ENCODE peak calls at places on chromosomes 2 and 18, in four cellular contexts. Y is IMR-90, R is heart left ventricle, Q is HepG2. U is an unnamed sample.

GRCh38 chr2:62631160-62632085 is 74.1 kb upstream of the EHBP1 start:
- DNase-seq in Y (no peak), R (no peak), Q (peak; percentile 67), U (no peak)

GRCh38 chr2:39737661-39738060 is 41.4 kb downstream of the THUMPD2 start:
- DNase-seq in Y (peak; percentile 93), R (no peak), Q (no peak), U (no peak)

GRCh38 chr2:109353806-109354745 is 225.1 kb downstream of the SH3RF3 start:
- DNase-seq in Y (no peak), R (no peak), Q (no peak), U (no peak)

GRCh38 chr2:190407662-190408537 is at the start of gene MFSD6:
- DNase-seq in Y (no peak), R (peak; percentile 63), Q (no peak), U (peak; percentile 10)

GRCh38 chr2:3620834-3621233 is 25.9 kb downstream of the COLEC11 start:
- DNase-seq in Y (peak; percentile 24), R (no peak), Q (peak; percentile 92), U (no peak)

GRCh38 chr2:33298233-33298632 is 178.2 kb upstream of the RASGRP3 start:
- DNase-seq in Y (peak; percentile 79), R (no peak), Q (no peak), U (no peak)

GRCh38 chr2:217854684-217855083 is 148.1 kb downstream of the TNS1 start:
- DNase-seq in Y (no peak), R (no peak), Q (no peak), U (no peak)

GRCh38 chr2:219561179-219562048 is 9.9 kb downstream of the OBSL1 start:
- DNase-seq in Y (no peak), R (no peak), Q (peak; percentile 60), U (no peak)

GRCh38 chr2:220891405-220891804 is 680.7 kb downstream of the EPHA4 start:
- DNase-seq in Y (peak; percentile 91), R (no peak), Q (no peak), U (no peak)

GRCh38 chr2:8525582-8526402 is 156.1 kb upstream of the ID2 start:
- DNase-seq in Y (peak; percentile 12), R (peak; percentile 91), Q (peak; percentile 92), U (peak; percentile 45)

GRCh38 chr18:45402485-45403056 is 212.7 kb upstream of the SLC14A2 start:
- DNase-seq in Y (peak; percentile 31), R (no peak), Q (no peak), U (no peak)

GRCh38 chr2:61091485-61091884 is 25.8 kb downstream of the SANBR start:
- DNase-seq in Y (no peak), R (no peak), Q (no peak), U (no peak)

GRCh38 chr2:56014075-56014730 is 90.6 kb upstream of the EFEMP1 start:
- DNase-seq in Y (no peak), R (no peak), Q (no peak), U (no peak)

GRCh38 chr2:235530735-235531134 is 36.9 kb downstream of the AGAP1 start:
- DNase-seq in Y (no peak), R (no peak), Q (no peak), U (no peak)

GRCh38 chr2:191170773-191171172 is 20.0 kb upstream of the STAT4 start:
- DNase-seq in Y (no peak), R (no peak), Q (no peak), U (no peak)

GRCh38 chr2:26011990-26012856 is 21.7 kb upstream of the RAB10 start:
- DNase-seq in Y (peak; percentile 81), R (peak; percentile 76), Q (peak; percentile 94), U (no peak)

GRCh38 chr2:196453613-196454047 is 185.9 kb upstream of the CCDC150 start:
- DNase-seq in Y (peak; percentile 63), R (no peak), Q (peak; percentile 52), U (no peak)

GRCh38 chr2:217182996-217183395 is 323.1 kb upstream of the TNP1 start:
- DNase-seq in Y (no peak), R (no peak), Q (no peak), U (no peak)

GRCh38 chr2:146465460-146465859 is 1379.4 kb upstream of the ACVR2A start:
- DNase-seq in Y (no peak), R (no peak), Q (no peak), U (no peak)

GRCh38 chr2:40497251-40497859 is 45.5 kb upstream of the SLC8A1 start:
- DNase-seq in Y (peak; percentile 25), R (no peak), Q (no peak), U (no peak)

GRCh38 chr2:168603439-168603961 is 147.4 kb downstream of the CERS6 start:
- DNase-seq in Y (peak; percentile 27), R (no peak), Q (no peak), U (no peak)

GRCh38 chr2:70901235-70902066 is 34.2 kb upstream of the ATP6V1B1 start:
- DNase-seq in Y (peak; percentile 34), R (no peak), Q (no peak), U (no peak)

GRCh38 chr2:171956135-171956830 is 34.0 kb downstream of the HAT1 start:
- DNase-seq in Y (no peak), R (no peak), Q (no peak), U (no peak)

GRCh38 chr2:74441690-74442482 is at the start of gene RTKN:
- DNase-seq in Y (no peak), R (peak; percentile 53), Q (peak; percentile 96), U (peak; percentile 29)

GRCh38 chr2:148122788-148123187 is 101.9 kb downstream of the MBD5 start:
- DNase-seq in Y (peak; percentile 86), R (no peak), Q (no peak), U (no peak)

GRCh38 chr2:64599469-64599868 is 54.2 kb downstream of the SERTAD2 start:
- DNase-seq in Y (no peak), R (no peak), Q (peak; percentile 23), U (no peak)

GRCh38 chr2:240505946-240506345 is 51.8 kb downstream of the ANKMY1 start:
- DNase-seq in Y (no peak), R (no peak), Q (no peak), U (no peak)

GRCh38 chr2:122883849-122884248 is 1128.4 kb downstream of the TSN start:
- DNase-seq in Y (no peak), R (no peak), Q (no peak), U (no peak)

GRCh38 chr2:124911560-124911959 is 886.5 kb downstream of the CNTNAP5 start:
- DNase-seq in Y (peak; percentile 28), R (no peak), Q (no peak), U (no peak)

GRCh38 chr18:66560092-66560491 is 43.8 kb downstream of the CDH19 start:
- DNase-seq in Y (no peak), R (no peak), Q (peak; percentile 34), U (peak; percentile 38)

GRCh38 chr18:55007582-55007981 is 48.3 kb upstream of the CCDC68 start:
- DNase-seq in Y (peak; percentile 13), R (no peak), Q (no peak), U (no peak)

GRCh38 chr2:241041557-241042158 is 43.2 kb downstream of the SNED1 start:
- DNase-seq in Y (no peak), R (no peak), Q (no peak), U (no peak)

GRCh38 chr18:12371590-12371989 is 5.4 kb downstream of the AFG3L2 start:
- DNase-seq in Y (no peak), R (no peak), Q (no peak), U (no peak)

GRCh38 chr18:12373771-12374116 is 3.3 kb downstream of the AFG3L2 start:
- DNase-seq in Y (no peak), R (no peak), Q (no peak), U (no peak)

GRCh38 chr18:12372406-12372805 is 4.6 kb downstream of the AFG3L2 start:
- DNase-seq in Y (no peak), R (no peak), Q (no peak), U (no peak)

GRCh38 chr18:12374398-12374797 is 2.6 kb downstream of the AFG3L2 start:
- DNase-seq in Y (no peak), R (no peak), Q (no peak), U (no peak)

DNA sequence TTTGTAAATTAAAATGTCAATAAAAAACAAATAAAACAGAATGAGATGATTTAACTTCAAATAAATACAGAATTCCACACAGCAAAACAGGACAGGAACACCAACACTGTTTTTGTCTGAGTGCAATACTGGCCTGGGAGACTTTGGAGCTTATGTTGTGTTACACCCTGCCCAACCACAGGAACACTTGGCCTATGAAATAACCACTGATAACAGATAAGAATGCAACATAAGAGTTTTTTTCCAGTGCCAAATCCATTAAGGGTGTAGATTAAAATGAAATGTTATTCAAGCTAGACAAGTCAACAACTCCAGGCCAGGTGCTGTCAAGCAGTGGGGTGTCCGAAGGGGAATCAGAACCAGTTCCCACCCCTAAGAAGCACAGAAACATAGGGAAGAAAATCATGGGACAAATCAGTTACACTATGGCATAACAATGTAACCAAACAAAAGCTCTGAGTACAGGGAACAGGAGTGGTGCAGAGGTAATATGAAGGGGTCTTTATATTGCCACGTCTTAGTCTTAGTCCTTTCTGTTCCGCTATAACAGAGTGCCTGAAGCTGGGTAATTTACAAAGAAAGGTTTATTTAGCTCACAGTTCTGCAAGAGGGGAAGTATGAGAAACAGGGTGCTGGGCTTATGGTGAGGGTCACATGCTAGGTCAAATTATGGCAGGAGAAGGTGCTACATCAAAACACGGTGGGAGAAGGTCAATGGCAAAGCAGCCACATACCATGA is 3.8 kb downstream of the AFG3L2 start:
- DNase-seq in Y (no peak), R (peak; percentile 29), Q (no peak), U (no peak)
- TF ChIP-seq POLR2A in Y (no peak), R (no peak), Q (no peak), U (no peak)

GRCh38 chr2:223052710-223053261 is 796 bp downstream of the KCNE4 start:
- DNase-seq in Y (no peak), R (peak; percentile 35), Q (no peak), U (no peak)
- H3K4me3 ChIP-seq in Y (peak overlapping the region; percentile 41), R (peak overlapping the region; percentile 5), Q (no peak overlapping the region), U (peak overlapping the region; percentile 28)

GRCh38 chr2:30221531-30221930 is 9.8 kb upstream of the LBH start:
- DNase-seq in Y (no peak), R (no peak), Q (no peak), U (no peak)

GRCh38 chr2:30216157-30216556 is 15.2 kb upstream of the LBH start:
- DNase-seq in Y (peak; percentile 58), R (no peak), Q (no peak), U (no peak)

GRCh38 chr2:30218814-30219213 is 12.5 kb upstream of the LBH start:
- DNase-seq in Y (no peak), R (no peak), Q (no peak), U (no peak)

GRCh38 chr2:30219886-30220478 is 11.4 kb upstream of the LBH start:
- DNase-seq in Y (no peak), R (no peak), Q (no peak), U (no peak)

DNA sequence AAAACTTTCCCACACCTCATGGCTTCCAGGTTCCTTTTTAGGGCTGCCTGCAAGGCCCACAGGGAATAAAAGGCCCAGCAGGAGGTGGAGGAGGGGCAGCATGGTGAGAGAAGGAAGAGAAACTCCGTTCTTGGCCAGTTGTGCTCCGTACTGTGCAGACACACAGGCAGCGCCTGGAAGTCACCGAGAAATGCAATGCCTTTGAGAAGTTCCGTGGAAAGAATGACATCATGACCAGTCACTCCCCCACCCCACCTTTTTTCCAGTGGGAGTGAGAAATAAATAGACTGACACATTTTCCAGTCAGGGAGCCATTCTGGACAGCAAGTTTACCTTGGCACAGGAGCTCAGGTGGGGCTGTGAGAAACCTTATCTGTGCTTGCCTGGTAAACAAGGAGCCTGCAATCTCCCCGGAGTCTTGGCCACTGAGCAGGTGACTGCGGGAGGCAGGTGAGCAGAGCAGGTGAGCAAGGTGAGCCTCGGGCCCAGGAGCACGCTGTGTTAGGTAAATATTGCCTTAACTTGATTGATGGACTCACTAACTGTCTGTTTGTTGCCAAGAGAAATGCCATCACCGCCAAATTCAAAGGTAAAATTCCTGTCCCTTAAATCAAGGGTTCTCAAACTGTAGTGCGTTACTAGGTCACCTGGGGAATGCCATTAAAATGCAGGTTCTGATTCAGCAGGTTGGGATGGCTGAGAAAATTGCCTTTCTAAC is 13.5 kb upstream of the LBH start:
- DNase-seq in Y (no peak), R (peak; percentile 49), Q (no peak), U (no peak)
- TF ChIP-seq POLR2A in Y (no peak), R (no peak), Q (no peak), U (no peak)

GRCh38 chr2:200747668-200748618 is 63.8 kb upstream of the BZW1 start:
- DNase-seq in Y (peak; percentile 97), R (no peak), Q (peak; percentile 99), U (no peak)
- H3K4me3 ChIP-seq in Y (peak overlapping the region; percentile 18), R (no peak overlapping the region), Q (peak overlapping the region; percentile 30), U (no peak overlapping the region)